ENCODE peak calls at places on chromosomes 2 and 18, in four cellular contexts. One of them, this sample, is unnamed.
A peak's percentile ranks its signal among the peaks of the same experiment; 100 is the strongest.

GRCh38 chr18:62073882-62074281 is 113.0 kb downstream of the PIGN start:
- DNase-seq in H1: no peak
- DNase-seq in IMR-90: no peak
- DNase-seq in tibial nerve: no peak
- DNase-seq in this sample: no peak

GRCh38 chr2:224847961-224848850 is 132.0 kb upstream of the CCDC195 start:
- DNase-seq in H1: no peak
- DNase-seq in IMR-90: peak; percentile 75
- DNase-seq in tibial nerve: peak; percentile 11
- DNase-seq in this sample: no peak

GRCh38 chr18:69580107-69580506 is 179.4 kb downstream of the DOK6 start:
- DNase-seq in H1: no peak
- DNase-seq in IMR-90: peak; percentile 28
- DNase-seq in tibial nerve: no peak
- DNase-seq in this sample: no peak

GRCh38 chr2:186645999-186646398 is 47.9 kb upstream of the FAM171B start:
- DNase-seq in H1: no peak
- DNase-seq in IMR-90: peak; percentile 36
- DNase-seq in tibial nerve: no peak
- DNase-seq in this sample: no peak

GRCh38 chr2:233706720-233707119 is 6.0 kb upstream of the UGT1A5 start:
- DNase-seq in H1: no peak
- DNase-seq in IMR-90: peak; percentile 55
- DNase-seq in tibial nerve: no peak
- DNase-seq in this sample: no peak

GRCh38 chr2:75798624-75799023 is 87.9 kb upstream of the GCFC2 start:
- DNase-seq in H1: no peak
- DNase-seq in IMR-90: no peak
- DNase-seq in tibial nerve: no peak
- DNase-seq in this sample: no peak

GRCh38 chr2:222778400-222778799 is 82.4 kb upstream of the ACSL3 start:
- DNase-seq in H1: no peak
- DNase-seq in IMR-90: no peak
- DNase-seq in tibial nerve: no peak
- DNase-seq in this sample: no peak

GRCh38 chr2:69291004-69291650 is 95.9 kb downstream of the GFPT1 start:
- DNase-seq in H1: no peak
- DNase-seq in IMR-90: peak; percentile 86
- DNase-seq in tibial nerve: peak; percentile 60
- DNase-seq in this sample: no peak

GRCh38 chr2:237717366-237718276 is 81.0 kb upstream of the RBM44 start:
- DNase-seq in H1: no peak
- DNase-seq in IMR-90: no peak
- DNase-seq in tibial nerve: no peak
- DNase-seq in this sample: no peak

GRCh38 chr2:37644191-37644590 is 27.3 kb downstream of the CDC42EP3 start:
- DNase-seq in H1: no peak
- DNase-seq in IMR-90: no peak
- DNase-seq in tibial nerve: no peak
- DNase-seq in this sample: no peak

GRCh38 chr2:226983891-226984290 is 148.0 kb downstream of the RHBDD1 start:
- DNase-seq in H1: no peak
- DNase-seq in IMR-90: no peak
- DNase-seq in tibial nerve: no peak
- DNase-seq in this sample: no peak

GRCh38 chr2:55693181-55694125 is at the start of gene PNPT1:
- DNase-seq in H1: peak; percentile 76
- DNase-seq in IMR-90: peak; percentile 91
- DNase-seq in tibial nerve: peak; percentile 90
- DNase-seq in this sample: peak; percentile 91
- TF ChIP-seq POLR2A in H1: peak; percentile 96
- TF ChIP-seq POLR2A in IMR-90: peak; percentile 28
- TF ChIP-seq POLR2A in tibial nerve: no peak
- TF ChIP-seq POLR2A in this sample: peak; percentile 97

GRCh38 chr2:239267411-239267941 is 133.3 kb downstream of the HDAC4 start:
- DNase-seq in H1: no peak
- DNase-seq in IMR-90: peak; percentile 80
- DNase-seq in tibial nerve: peak; percentile 72
- DNase-seq in this sample: peak; percentile 87
- TF ChIP-seq POLR2A in H1: no peak
- TF ChIP-seq POLR2A in IMR-90: peak; percentile 27
- TF ChIP-seq POLR2A in tibial nerve: no peak
- TF ChIP-seq POLR2A in this sample: no peak

DNA sequence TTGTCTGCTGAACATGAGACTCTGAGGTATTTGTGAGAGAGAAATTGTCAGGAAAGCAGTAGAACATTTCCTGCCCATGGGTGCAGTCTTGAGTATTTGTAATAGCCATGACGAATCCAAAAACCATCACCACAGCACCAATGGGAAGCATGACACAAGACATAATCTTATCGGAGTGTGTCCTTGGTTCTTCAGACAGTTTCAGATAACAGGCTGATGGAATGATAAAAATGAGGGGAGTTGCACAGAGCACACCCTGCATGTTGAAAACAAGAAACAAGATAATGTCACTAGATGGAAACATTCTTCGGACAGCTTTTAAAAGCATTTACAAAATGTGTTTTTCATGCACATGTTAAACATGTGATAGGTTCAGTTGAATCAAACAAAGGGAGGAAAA is 56.9 kb downstream of the SLC38A11 start:
- DNase-seq in H1: no peak
- DNase-seq in IMR-90: peak; percentile 86
- DNase-seq in tibial nerve: no peak
- DNase-seq in this sample: no peak
- TF ChIP-seq POLR2A in H1: no peak
- TF ChIP-seq POLR2A in IMR-90: no peak
- TF ChIP-seq POLR2A in tibial nerve: no peak
- TF ChIP-seq POLR2A in this sample: no peak

GRCh38 chr2:231052494-231053451 is 3.9 kb upstream of the PSMD1 start:
- DNase-seq in H1: no peak
- DNase-seq in IMR-90: peak; percentile 77
- DNase-seq in tibial nerve: peak; percentile 66
- DNase-seq in this sample: peak; percentile 79

GRCh38 chr2:231047922-231048544 is 8.6 kb upstream of the PSMD1 start:
- DNase-seq in H1: no peak
- DNase-seq in IMR-90: no peak
- DNase-seq in tibial nerve: no peak
- DNase-seq in this sample: no peak

GRCh38 chr2:231049286-231050017 is 7.2 kb upstream of the PSMD1 start:
- DNase-seq in H1: no peak
- DNase-seq in IMR-90: no peak
- DNase-seq in tibial nerve: no peak
- DNase-seq in this sample: no peak

GRCh38 chr2:231051116-231051515 is 5.6 kb upstream of the PSMD1 start:
- DNase-seq in H1: no peak
- DNase-seq in IMR-90: no peak
- DNase-seq in tibial nerve: no peak
- DNase-seq in this sample: no peak

GRCh38 chr2:231050018-231050901 is 6.4 kb upstream of the PSMD1 start:
- DNase-seq in H1: no peak
- DNase-seq in IMR-90: no peak
- DNase-seq in tibial nerve: no peak
- DNase-seq in this sample: no peak
- TF ChIP-seq POLR2A in H1: no peak
- TF ChIP-seq POLR2A in IMR-90: no peak
- TF ChIP-seq POLR2A in tibial nerve: no peak
- TF ChIP-seq POLR2A in this sample: no peak

GRCh38 chr2:213148572-213149331 is 2.7 kb downstream of the IKZF2 start:
- DNase-seq in H1: no peak
- DNase-seq in IMR-90: no peak
- DNase-seq in tibial nerve: no peak
- DNase-seq in this sample: no peak

GRCh38 chr2:213145723-213146242 is 5.6 kb downstream of the IKZF2 start:
- DNase-seq in H1: no peak
- DNase-seq in IMR-90: no peak
- DNase-seq in tibial nerve: no peak
- DNase-seq in this sample: no peak

GRCh38 chr2:213149949-213150314 is 1.5 kb downstream of the IKZF2 start:
- DNase-seq in H1: no peak
- DNase-seq in IMR-90: no peak
- DNase-seq in tibial nerve: no peak
- DNase-seq in this sample: no peak

GRCh38 chr2:213149332-213149875 is 2.0 kb downstream of the IKZF2 start:
- DNase-seq in H1: no peak
- DNase-seq in IMR-90: peak; percentile 11
- DNase-seq in tibial nerve: no peak
- DNase-seq in this sample: no peak

GRCh38 chr2:213147550-213147949 is 3.9 kb downstream of the IKZF2 start:
- DNase-seq in H1: no peak
- DNase-seq in IMR-90: no peak
- DNase-seq in tibial nerve: no peak
- DNase-seq in this sample: no peak
- TF ChIP-seq POLR2A in H1: no peak
- TF ChIP-seq POLR2A in IMR-90: no peak
- TF ChIP-seq POLR2A in tibial nerve: no peak
- TF ChIP-seq POLR2A in this sample: no peak